ENCODE peak calls at places on chromosome 6, in ten cellular contexts. One of them, this sample, is unnamed.

GRCh38 chr6:47832386-47833080 is 50.7 kb downstream of the OPN5 start:
- DNase-seq in neural crest cell: no peak
- DNase-seq in heart right ventricle: no peak
- DNase-seq in GM06990: no peak
- DNase-seq in left lung: no peak
- DNase-seq in cardiac muscle cell: no peak
- DNase-seq in activated B cell treated with CpG ODN at 0.5 μM for 24 hours: no peak
- DNase-seq in epithelial cell of esophagus: no peak
- DNase-seq in AG09319: no peak
- DNase-seq in endothelial cell of umbilical vein: no peak
- DNase-seq in this sample: no peak

GRCh38 chr6:2853766-2854393 is 12.2 kb upstream of the SERPINB1 start:
- DNase-seq in endothelial cell of umbilical vein: peak; percentile 85
- DNase-seq in AG09319: peak; percentile 54
- DNase-seq in GM06990: no peak
- DNase-seq in cardiac muscle cell: peak; percentile 77
- DNase-seq in left lung: no peak
- DNase-seq in heart right ventricle: no peak
- DNase-seq in neural crest cell: no peak
- DNase-seq in activated B cell treated with CpG ODN at 0.5 μM for 24 hours: no peak
- DNase-seq in epithelial cell of esophagus: peak; percentile 63
- DNase-seq in this sample: peak; percentile 91

GRCh38 chr6:10425973-10426780 is 11.3 kb upstream of the TFAP2A start:
- DNase-seq in heart right ventricle: no peak
- DNase-seq in endothelial cell of umbilical vein: no peak
- DNase-seq in activated B cell treated with CpG ODN at 0.5 μM for 24 hours: no peak
- DNase-seq in AG09319: no peak
- DNase-seq in left lung: peak; percentile 84
- DNase-seq in cardiac muscle cell: peak; percentile 52
- DNase-seq in epithelial cell of esophagus: peak; percentile 55
- DNase-seq in neural crest cell: no peak
- DNase-seq in GM06990: peak; percentile 71
- DNase-seq in this sample: no peak

GRCh38 chr6:143468026-143468425 is 17.4 kb downstream of the PEX3 start:
- DNase-seq in heart right ventricle: no peak
- DNase-seq in epithelial cell of esophagus: peak; percentile 27
- DNase-seq in neural crest cell: no peak
- DNase-seq in endothelial cell of umbilical vein: no peak
- DNase-seq in activated B cell treated with CpG ODN at 0.5 μM for 24 hours: no peak
- DNase-seq in AG09319: no peak
- DNase-seq in left lung: no peak
- DNase-seq in cardiac muscle cell: no peak
- DNase-seq in GM06990: no peak
- DNase-seq in this sample: no peak

GRCh38 chr6:56693246-56693607 is 50.5 kb upstream of the DST start:
- DNase-seq in heart right ventricle: peak; percentile 86
- DNase-seq in epithelial cell of esophagus: peak; percentile 90
- DNase-seq in cardiac muscle cell: peak; percentile 91
- DNase-seq in GM06990: no peak
- DNase-seq in AG09319: peak; percentile 86
- DNase-seq in left lung: no peak
- DNase-seq in endothelial cell of umbilical vein: no peak
- DNase-seq in neural crest cell: no peak
- DNase-seq in activated B cell treated with CpG ODN at 0.5 μM for 24 hours: no peak
- DNase-seq in this sample: no peak

GRCh38 chr6:22026160-22026678 is 270.6 kb downstream of the PRL start:
- DNase-seq in GM06990: peak; percentile 67
- DNase-seq in AG09319: no peak
- DNase-seq in endothelial cell of umbilical vein: no peak
- DNase-seq in heart right ventricle: no peak
- DNase-seq in cardiac muscle cell: peak; percentile 43
- DNase-seq in activated B cell treated with CpG ODN at 0.5 μM for 24 hours: no peak
- DNase-seq in epithelial cell of esophagus: no peak
- DNase-seq in left lung: no peak
- DNase-seq in neural crest cell: no peak
- DNase-seq in this sample: no peak

GRCh38 chr6:126625019-126625418 is 285.1 kb downstream of the CENPW start:
- DNase-seq in activated B cell treated with CpG ODN at 0.5 μM for 24 hours: no peak
- DNase-seq in heart right ventricle: no peak
- DNase-seq in neural crest cell: peak; percentile 24
- DNase-seq in GM06990: no peak
- DNase-seq in endothelial cell of umbilical vein: peak; percentile 44
- DNase-seq in cardiac muscle cell: peak; percentile 57
- DNase-seq in left lung: no peak
- DNase-seq in epithelial cell of esophagus: peak; percentile 56
- DNase-seq in AG09319: no peak
- DNase-seq in this sample: no peak

GRCh38 chr6:108330806-108331205 is 36.0 kb downstream of the AFG1L start:
- DNase-seq in heart right ventricle: no peak
- DNase-seq in epithelial cell of esophagus: no peak
- DNase-seq in cardiac muscle cell: no peak
- DNase-seq in activated B cell treated with CpG ODN at 0.5 μM for 24 hours: no peak
- DNase-seq in AG09319: no peak
- DNase-seq in neural crest cell: no peak
- DNase-seq in GM06990: no peak
- DNase-seq in endothelial cell of umbilical vein: no peak
- DNase-seq in left lung: no peak
- DNase-seq in this sample: no peak

GRCh38 chr6:139369068-139369467 is 5.4 kb downstream of the CITED2 start:
- DNase-seq in left lung: no peak
- DNase-seq in cardiac muscle cell: peak; percentile 7
- DNase-seq in GM06990: no peak
- DNase-seq in heart right ventricle: no peak
- DNase-seq in activated B cell treated with CpG ODN at 0.5 μM for 24 hours: no peak
- DNase-seq in neural crest cell: no peak
- DNase-seq in endothelial cell of umbilical vein: peak; percentile 12
- DNase-seq in epithelial cell of esophagus: no peak
- DNase-seq in AG09319: no peak
- DNase-seq in this sample: no peak

GRCh38 chr6:39347906-39348585 is 25.5 kb upstream of the KCNK16 start:
- DNase-seq in endothelial cell of umbilical vein: peak; percentile 56
- DNase-seq in AG09319: peak; percentile 18
- DNase-seq in neural crest cell: peak; percentile 83
- DNase-seq in heart right ventricle: peak; percentile 70
- DNase-seq in activated B cell treated with CpG ODN at 0.5 μM for 24 hours: peak; percentile 46
- DNase-seq in cardiac muscle cell: peak; percentile 73
- DNase-seq in GM06990: no peak
- DNase-seq in left lung: no peak
- DNase-seq in epithelial cell of esophagus: peak; percentile 58
- DNase-seq in this sample: no peak

GRCh38 chr6:71887744-71888115 is 1.4 kb downstream of the RIMS1 start:
- DNase-seq in epithelial cell of esophagus: no peak
- DNase-seq in heart right ventricle: no peak
- DNase-seq in neural crest cell: no peak
- DNase-seq in left lung: no peak
- DNase-seq in GM06990: no peak
- DNase-seq in cardiac muscle cell: no peak
- DNase-seq in AG09319: no peak
- DNase-seq in endothelial cell of umbilical vein: no peak
- DNase-seq in activated B cell treated with CpG ODN at 0.5 μM for 24 hours: no peak
- DNase-seq in this sample: no peak

GRCh38 chr6:71889366-71889765 is 3.0 kb downstream of the RIMS1 start:
- DNase-seq in endothelial cell of umbilical vein: no peak
- DNase-seq in cardiac muscle cell: no peak
- DNase-seq in heart right ventricle: no peak
- DNase-seq in epithelial cell of esophagus: no peak
- DNase-seq in activated B cell treated with CpG ODN at 0.5 μM for 24 hours: no peak
- DNase-seq in GM06990: no peak
- DNase-seq in neural crest cell: no peak
- DNase-seq in AG09319: no peak
- DNase-seq in left lung: no peak
- DNase-seq in this sample: no peak

GRCh38 chr6:71888720-71889340 is 2.5 kb downstream of the RIMS1 start:
- DNase-seq in left lung: no peak
- DNase-seq in cardiac muscle cell: no peak
- DNase-seq in activated B cell treated with CpG ODN at 0.5 μM for 24 hours: no peak
- DNase-seq in endothelial cell of umbilical vein: no peak
- DNase-seq in AG09319: no peak
- DNase-seq in epithelial cell of esophagus: no peak
- DNase-seq in neural crest cell: no peak
- DNase-seq in GM06990: no peak
- DNase-seq in heart right ventricle: no peak
- DNase-seq in this sample: no peak

GRCh38 chr6:71887006-71887743 is 825 bp downstream of the RIMS1 start:
- DNase-seq in activated B cell treated with CpG ODN at 0.5 μM for 24 hours: no peak
- DNase-seq in heart right ventricle: no peak
- DNase-seq in GM06990: no peak
- DNase-seq in neural crest cell: peak; percentile 5
- DNase-seq in endothelial cell of umbilical vein: peak; percentile 1
- DNase-seq in epithelial cell of esophagus: no peak
- DNase-seq in left lung: peak; percentile 68
- DNase-seq in AG09319: no peak
- DNase-seq in cardiac muscle cell: peak; percentile 0
- DNase-seq in this sample: no peak

GRCh38 chr6:71886184-71887005 is at the start of gene RIMS1:
- DNase-seq in neural crest cell: peak; percentile 64
- DNase-seq in AG09319: no peak
- DNase-seq in epithelial cell of esophagus: no peak
- DNase-seq in activated B cell treated with CpG ODN at 0.5 μM for 24 hours: no peak
- DNase-seq in endothelial cell of umbilical vein: no peak
- DNase-seq in GM06990: peak; percentile 66
- DNase-seq in cardiac muscle cell: peak; percentile 26
- DNase-seq in heart right ventricle: peak; percentile 13
- DNase-seq in left lung: peak; percentile 79
- DNase-seq in this sample: no peak
- TF ChIP-seq CTCF in neural crest cell: peak; percentile 63
- TF ChIP-seq CTCF in AG09319: peak; percentile 17
- TF ChIP-seq CTCF in epithelial cell of esophagus: peak; percentile 14
- TF ChIP-seq CTCF in activated B cell treated with CpG ODN at 0.5 μM for 24 hours: no peak
- TF ChIP-seq CTCF in endothelial cell of umbilical vein: peak; percentile 44
- TF ChIP-seq CTCF in GM06990: peak; percentile 30
- TF ChIP-seq CTCF in cardiac muscle cell: peak; percentile 36
- TF ChIP-seq CTCF in heart right ventricle: peak; percentile 14
- TF ChIP-seq CTCF in left lung: peak; percentile 20
- TF ChIP-seq CTCF in this sample: no peak

GRCh38 chr6:4258733-4259132 is 123.4 kb upstream of the ECI2 start:
- DNase-seq in endothelial cell of umbilical vein: no peak
- DNase-seq in cardiac muscle cell: no peak
- DNase-seq in left lung: no peak
- DNase-seq in neural crest cell: no peak
- DNase-seq in heart right ventricle: no peak
- DNase-seq in GM06990: no peak
- DNase-seq in activated B cell treated with CpG ODN at 0.5 μM for 24 hours: no peak
- DNase-seq in AG09319: no peak
- DNase-seq in epithelial cell of esophagus: peak; percentile 28
- DNase-seq in this sample: no peak

GRCh38 chr6:4259391-4259790 is 124.0 kb upstream of the ECI2 start:
- DNase-seq in endothelial cell of umbilical vein: no peak
- DNase-seq in epithelial cell of esophagus: peak; percentile 83
- DNase-seq in cardiac muscle cell: no peak
- DNase-seq in left lung: no peak
- DNase-seq in activated B cell treated with CpG ODN at 0.5 μM for 24 hours: no peak
- DNase-seq in AG09319: no peak
- DNase-seq in neural crest cell: no peak
- DNase-seq in GM06990: no peak
- DNase-seq in heart right ventricle: no peak
- DNase-seq in this sample: no peak

GRCh38 chr6:4256969-4257368 is 121.6 kb upstream of the ECI2 start:
- DNase-seq in heart right ventricle: no peak
- DNase-seq in endothelial cell of umbilical vein: peak; percentile 47
- DNase-seq in left lung: no peak
- DNase-seq in cardiac muscle cell: peak; percentile 6
- DNase-seq in epithelial cell of esophagus: no peak
- DNase-seq in AG09319: no peak
- DNase-seq in neural crest cell: no peak
- DNase-seq in activated B cell treated with CpG ODN at 0.5 μM for 24 hours: no peak
- DNase-seq in GM06990: no peak
- DNase-seq in this sample: no peak

GRCh38 chr6:4250645-4251044 is 115.3 kb upstream of the ECI2 start:
- DNase-seq in epithelial cell of esophagus: no peak
- DNase-seq in neural crest cell: no peak
- DNase-seq in cardiac muscle cell: no peak
- DNase-seq in left lung: no peak
- DNase-seq in endothelial cell of umbilical vein: peak; percentile 79
- DNase-seq in AG09319: no peak
- DNase-seq in GM06990: no peak
- DNase-seq in heart right ventricle: no peak
- DNase-seq in activated B cell treated with CpG ODN at 0.5 μM for 24 hours: no peak
- DNase-seq in this sample: no peak

GRCh38 chr6:4253604-4254211 is 118.3 kb upstream of the ECI2 start:
- DNase-seq in epithelial cell of esophagus: peak; percentile 70
- DNase-seq in neural crest cell: no peak
- DNase-seq in GM06990: no peak
- DNase-seq in cardiac muscle cell: peak; percentile 86
- DNase-seq in heart right ventricle: peak; percentile 18
- DNase-seq in left lung: no peak
- DNase-seq in activated B cell treated with CpG ODN at 0.5 μM for 24 hours: no peak
- DNase-seq in endothelial cell of umbilical vein: peak; percentile 96
- DNase-seq in AG09319: peak; percentile 39
- DNase-seq in this sample: no peak
- TF ChIP-seq CTCF in epithelial cell of esophagus: peak; percentile 82
- TF ChIP-seq CTCF in neural crest cell: no peak
- TF ChIP-seq CTCF in GM06990: no peak
- TF ChIP-seq CTCF in cardiac muscle cell: peak; percentile 81
- TF ChIP-seq CTCF in heart right ventricle: peak; percentile 63
- TF ChIP-seq CTCF in left lung: peak; percentile 47
- TF ChIP-seq CTCF in activated B cell treated with CpG ODN at 0.5 μM for 24 hours: no peak
- TF ChIP-seq CTCF in endothelial cell of umbilical vein: peak; percentile 72
- TF ChIP-seq CTCF in AG09319: peak; percentile 62
- TF ChIP-seq CTCF in this sample: no peak

DNA sequence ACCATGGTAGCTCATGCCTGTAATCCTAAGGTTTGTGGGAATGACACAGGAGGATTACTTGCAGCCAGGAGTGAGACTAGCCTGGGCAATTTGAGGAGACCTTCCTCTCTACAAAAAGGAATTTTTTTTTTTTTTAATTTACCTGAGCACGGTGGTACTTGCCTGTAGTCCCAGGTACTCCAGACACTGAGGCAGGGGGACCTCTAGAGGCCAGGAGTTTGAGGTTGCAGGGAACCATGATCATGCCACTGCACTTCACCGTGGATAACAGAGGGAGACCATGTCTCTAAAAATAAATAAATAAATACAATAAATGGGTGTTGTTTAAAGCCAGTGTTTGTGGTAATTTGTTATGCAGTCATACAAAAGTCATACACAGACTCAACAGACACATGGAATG is 2.4 kb upstream of the HLA-F start:
- DNase-seq in epithelial cell of esophagus: peak; percentile 18
- DNase-seq in heart right ventricle: no peak
- DNase-seq in GM06990: no peak
- DNase-seq in neural crest cell: no peak
- DNase-seq in cardiac muscle cell: no peak
- DNase-seq in AG09319: no peak
- DNase-seq in left lung: no peak
- DNase-seq in activated B cell treated with CpG ODN at 0.5 μM for 24 hours: no peak
- DNase-seq in endothelial cell of umbilical vein: no peak
- DNase-seq in this sample: no peak
- TF ChIP-seq CTCF in epithelial cell of esophagus: no peak
- TF ChIP-seq CTCF in heart right ventricle: no peak
- TF ChIP-seq CTCF in GM06990: peak; percentile 45
- TF ChIP-seq CTCF in neural crest cell: no peak
- TF ChIP-seq CTCF in cardiac muscle cell: no peak
- TF ChIP-seq CTCF in AG09319: no peak
- TF ChIP-seq CTCF in left lung: no peak
- TF ChIP-seq CTCF in activated B cell treated with CpG ODN at 0.5 μM for 24 hours: no peak
- TF ChIP-seq CTCF in endothelial cell of umbilical vein: no peak
- TF ChIP-seq CTCF in this sample: no peak

DNA sequence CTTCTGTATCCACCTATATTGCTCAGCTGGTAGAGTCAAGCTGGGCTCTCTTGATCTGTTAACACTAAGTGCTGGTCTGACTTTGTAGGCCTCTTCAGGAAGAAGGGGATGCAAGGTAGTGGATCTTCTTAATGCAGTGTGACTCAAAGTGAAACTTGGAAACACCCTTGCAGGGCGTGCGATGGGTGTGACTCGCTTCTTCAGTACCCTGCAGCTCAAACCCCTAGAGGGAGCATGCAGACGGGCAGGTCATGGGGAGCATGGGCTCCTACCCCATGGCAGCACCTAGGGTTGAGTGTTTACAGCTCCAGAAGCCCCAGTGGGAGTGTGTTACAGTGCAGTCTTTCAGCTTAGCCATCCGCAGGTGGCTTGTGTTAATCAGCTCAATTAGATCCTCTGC is 757 bp upstream of the SAMD3 start:
- DNase-seq in AG09319: no peak
- DNase-seq in cardiac muscle cell: no peak
- DNase-seq in activated B cell treated with CpG ODN at 0.5 μM for 24 hours: peak; percentile 28
- DNase-seq in GM06990: peak; percentile 56
- DNase-seq in neural crest cell: no peak
- DNase-seq in left lung: no peak
- DNase-seq in epithelial cell of esophagus: peak; percentile 45
- DNase-seq in endothelial cell of umbilical vein: no peak
- DNase-seq in heart right ventricle: no peak
- DNase-seq in this sample: no peak
- TF ChIP-seq CTCF in AG09319: no peak
- TF ChIP-seq CTCF in cardiac muscle cell: no peak
- TF ChIP-seq CTCF in activated B cell treated with CpG ODN at 0.5 μM for 24 hours: no peak
- TF ChIP-seq CTCF in GM06990: peak; percentile 58
- TF ChIP-seq CTCF in neural crest cell: no peak
- TF ChIP-seq CTCF in left lung: no peak
- TF ChIP-seq CTCF in epithelial cell of esophagus: no peak
- TF ChIP-seq CTCF in endothelial cell of umbilical vein: no peak
- TF ChIP-seq CTCF in heart right ventricle: no peak
- TF ChIP-seq CTCF in this sample: no peak

This sample was measured in CD14-positive monocyte.